ENCODE peak calls at places on chromosome 21, in seven cellular contexts. H is endothelial cell, P is kidney glomerular epithelial cell, J is H1, A is NCI-H460, X is NCI-H1694, N is AG04450. D is an unnamed sample.
A peak's percentile ranks its signal among the peaks of the same experiment; 100 is the strongest.

GRCh38 chr21:46211786-46212720 is 16.5 kb downstream of the LSS start:
- DNase-seq in P (no peak), N (no peak), X (no peak), H (no peak), J (no peak), A (no peak), D (no peak)

GRCh38 chr21:26461500-26461899 is 111.6 kb downstream of the CYYR1 start:
- DNase-seq in J (no peak), A (no peak), N (no peak), P (no peak), X (no peak), H (no peak), D (no peak)

GRCh38 chr21:42088658-42089057 is 17.5 kb downstream of the UMODL1 start:
- DNase-seq in J (no peak), A (no peak), H (no peak), X (no peak), N (no peak), P (no peak), D (no peak)

GRCh38 chr21:42559326-42559725 is 45.7 kb downstream of the SLC37A1 start:
- DNase-seq in A (no peak), N (no peak), P (no peak), H (no peak), J (no peak), X (no peak), D (no peak)

GRCh38 chr21:39444406-39445145 is 1.0 kb downstream of the LCA5L start:
- DNase-seq in H (peak; percentile 11), A (no peak), X (no peak), N (no peak), J (no peak), P (peak; percentile 29), D (peak; percentile 12)

GRCh38 chr21:39951183-39952101 is 84.2 kb downstream of the PCP4 start:
- DNase-seq in A (no peak), P (no peak), N (no peak), H (no peak), J (no peak), X (no peak), D (no peak)

GRCh38 chr21:42833859-42834729 is 45.2 kb downstream of the WDR4 start:
- DNase-seq in P (no peak), N (no peak), H (no peak), X (no peak), J (no peak), A (no peak), D (no peak)

GRCh38 chr21:34724857-34725195 is 56.0 kb downstream of the CLIC6 start:
- DNase-seq in P (no peak), J (no peak), A (no peak), X (no peak), H (no peak), N (no peak), D (no peak)

GRCh38 chr21:32843561-32843960 is 72.0 kb upstream of the PAXBP1 start:
- DNase-seq in A (no peak), P (no peak), H (no peak), X (no peak), N (no peak), J (no peak), D (no peak)

GRCh38 chr21:14864211-14865021 is 200.4 kb downstream of the NRIP1 start:
- DNase-seq in X (peak; percentile 3), J (peak; percentile 36), A (peak; percentile 35), H (peak; percentile 68), N (peak; percentile 42), P (peak; percentile 83), D (no peak)

GRCh38 chr21:46151989-46152938 is 3.1 kb downstream of the FTCD start:
- DNase-seq in P (no peak), J (no peak), H (no peak), A (no peak), N (no peak), X (no peak), D (no peak)

GRCh38 chr21:42162831-42163510 is 56.0 kb upstream of the ABCG1 start:
- DNase-seq in P (no peak), N (no peak), H (no peak), X (no peak), A (no peak), J (no peak), D (no peak)

GRCh38 chr21:15837603-15838002 is 107.8 kb downstream of the USP25 start:
- DNase-seq in J (no peak), H (no peak), P (peak; percentile 61), N (no peak), A (no peak), X (no peak), D (no peak)

GRCh38 chr21:46161180-46161799 is 5.9 kb upstream of the FTCD start:
- DNase-seq in H (no peak), P (no peak), A (no peak), X (no peak), N (no peak), J (no peak), D (no peak)

GRCh38 chr21:45506241-45506817 is 35.9 kb downstream of the SLC19A1 start:
- DNase-seq in P (no peak), H (no peak), X (no peak), J (no peak), N (no peak), A (no peak), D (no peak)

GRCh38 chr21:41692216-41692615 is 74.6 kb downstream of the RIPK4 start:
- DNase-seq in A (no peak), N (no peak), H (no peak), J (no peak), P (no peak), X (no peak), D (no peak)

GRCh38 chr21:33011462-33011861 is 14.3 kb upstream of the OLIG2 start:
- DNase-seq in P (peak; percentile 80), X (no peak), H (no peak), J (no peak), N (peak; percentile 16), A (no peak), D (no peak)

GRCh38 chr21:14677639-14678179 is 131.6 kb upstream of the SAMSN1 start:
- DNase-seq in A (no peak), P (no peak), X (no peak), H (no peak), J (no peak), N (no peak), D (no peak)

GRCh38 chr21:26795866-26796329 is 49.3 kb downstream of the ADAMTS1 start:
- DNase-seq in X (no peak), N (peak; percentile 96), H (no peak), P (peak; percentile 53), J (no peak), A (peak; percentile 62), D (peak; percentile 86)

GRCh38 chr21:44876849-44877575 is 3.5 kb upstream of the PTTG1IP start:
- DNase-seq in P (no peak), A (no peak), H (no peak), N (no peak), X (no peak), J (no peak), D (no peak)

GRCh38 chr21:26512664-26513063 is 60.4 kb downstream of the CYYR1 start:
- DNase-seq in J (no peak), X (no peak), A (no peak), N (no peak), P (no peak), H (no peak), D (no peak)

D was measured in amniotic stem cell.